ENCODE peak calls at places on chromosomes 12 and 14, in six cellular contexts. P is IMR-90, G is mesenchymal stem cell, O is H9, K is trophoblast cell, R is H1. V is an unnamed sample.
A peak's percentile ranks its signal among the peaks of the same experiment; 100 is the strongest.

GRCh38 chr14:75279739-75280447 is 1.3 kb downstream of the FOS start:
- DNase-seq in P (peak; percentile 27), G (peak; percentile 51), O (peak; percentile 72), K (peak; percentile 51), R (peak; percentile 75), V (no peak)

GRCh38 chr12:85279449-85280137 is 427 bp upstream of the ALX1 start:
- DNase-seq in P (no peak), G (peak; percentile 24), O (peak; percentile 65), K (peak; percentile 1), R (peak; percentile 61), V (peak; percentile 46)

GRCh38 chr14:88437659-88438058 is 52.2 kb downstream of the SPATA7 start:
- DNase-seq in P (no peak), G (no peak), O (no peak), K (no peak), R (no peak), V (no peak)

GRCh38 chr14:67704484-67705089 is 2.9 kb downstream of the RDH12 start:
- DNase-seq in P (peak; percentile 54), G (peak; percentile 62), O (no peak), K (peak; percentile 76), R (no peak), V (peak; percentile 66)

GRCh38 chr14:39762576-39763401 is 330.6 kb upstream of the FBXO33 start:
- DNase-seq in P (no peak), G (peak; percentile 84), O (no peak), K (peak; percentile 93), R (no peak), V (no peak)

GRCh38 chr14:23544511-23545447 is 6.8 kb downstream of the ZFHX2 start:
- DNase-seq in P (no peak), G (no peak), O (peak; percentile 91), K (no peak), R (peak; percentile 81), V (no peak)

GRCh38 chr12:52672321-52672933 is 7.8 kb downstream of the KRT1 start:
- DNase-seq in P (no peak), G (no peak), O (no peak), K (peak; percentile 97), R (no peak), V (no peak)

GRCh38 chr14:98321838-98322237 is 950.2 kb downstream of the BCL11B start:
- DNase-seq in P (no peak), G (no peak), O (no peak), K (no peak), R (no peak), V (no peak)

GRCh38 chr14:64726585-64726890 is 22.3 kb downstream of the PLEKHG3 start:
- DNase-seq in P (peak; percentile 60), G (peak; percentile 63), O (peak; percentile 81), K (peak; percentile 69), R (no peak), V (no peak)

GRCh38 chr12:79512068-79512467 is 178.7 kb downstream of the PAWR start:
- DNase-seq in P (no peak), G (no peak), O (peak; percentile 76), K (peak; percentile 35), R (peak; percentile 78), V (no peak)

GRCh38 chr12:119684730-119685129 is 16.8 kb downstream of the PRKAB1 start:
- DNase-seq in P (no peak), G (no peak), O (no peak), K (no peak), R (no peak), V (no peak)

GRCh38 chr12:119681953-119682352 is 14.0 kb downstream of the PRKAB1 start:
- DNase-seq in P (no peak), G (no peak), O (no peak), K (peak; percentile 3), R (no peak), V (no peak)

GRCh38 chr12:119682635-119683340 is 14.9 kb downstream of the PRKAB1 start:
- DNase-seq in P (no peak), G (no peak), O (no peak), K (peak; percentile 4), R (no peak), V (no peak)

GRCh38 chr12:119683816-119684215 is 15.9 kb downstream of the PRKAB1 start:
- DNase-seq in P (no peak), G (no peak), O (no peak), K (no peak), R (no peak), V (no peak)

GRCh38 chr12:119683413-119683812 is 15.5 kb downstream of the PRKAB1 start:
- DNase-seq in P (peak; percentile 63), G (no peak), O (no peak), K (no peak), R (no peak), V (no peak)
- H4K91ac ChIP-seq in P (no peak overlapping the region), G (no peak overlapping the region), O (no peak overlapping the region), K (no peak overlapping the region), R (no peak overlapping the region), V (no peak overlapping the region)

DNA sequence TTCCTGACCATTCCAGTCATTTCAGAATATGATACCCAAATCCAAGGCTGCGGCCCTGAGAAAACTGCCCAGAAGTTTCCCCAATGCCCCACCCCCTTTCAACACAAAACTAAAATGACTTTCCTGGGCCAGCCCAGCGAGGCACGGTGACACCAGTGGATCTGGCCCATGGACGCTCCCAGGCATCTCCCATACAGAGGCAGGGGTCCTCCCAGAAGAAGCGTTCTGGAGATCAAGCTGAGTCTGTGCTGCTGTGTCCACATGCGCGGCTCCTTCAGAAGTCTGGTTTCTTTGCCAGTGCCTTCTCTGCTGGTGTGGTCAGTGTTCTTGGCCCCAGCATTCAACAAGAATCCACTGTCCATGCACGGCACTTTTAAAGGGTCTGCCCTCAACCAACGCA is 228.2 kb upstream of the SFSWAP start:
- DNase-seq in P (no peak), G (no peak), O (no peak), K (no peak), R (no peak), V (no peak)
- H4K91ac ChIP-seq in P (no peak overlapping the region), G (no peak overlapping the region), O (no peak overlapping the region), K (no peak overlapping the region), R (no peak overlapping the region), V (no peak overlapping the region)

GRCh38 chr12:4393211-4393610 is 13.7 kb upstream of the FGF23 start:
- DNase-seq in P (no peak), G (no peak), O (no peak), K (no peak), R (no peak), V (no peak)
- H4K91ac ChIP-seq in P (no peak overlapping the region), G (no peak overlapping the region), O (no peak overlapping the region), K (no peak overlapping the region), R (no peak overlapping the region), V (no peak overlapping the region)

GRCh38 chr12:126912111-126912510 is 1354.9 kb upstream of the TMEM132C start:
- DNase-seq in P (no peak), G (no peak), O (no peak), K (no peak), R (no peak), V (no peak)
- H4K91ac ChIP-seq in P (no peak overlapping the region), G (no peak overlapping the region), O (no peak overlapping the region), K (no peak overlapping the region), R (no peak overlapping the region), V (no peak overlapping the region)

DNA sequence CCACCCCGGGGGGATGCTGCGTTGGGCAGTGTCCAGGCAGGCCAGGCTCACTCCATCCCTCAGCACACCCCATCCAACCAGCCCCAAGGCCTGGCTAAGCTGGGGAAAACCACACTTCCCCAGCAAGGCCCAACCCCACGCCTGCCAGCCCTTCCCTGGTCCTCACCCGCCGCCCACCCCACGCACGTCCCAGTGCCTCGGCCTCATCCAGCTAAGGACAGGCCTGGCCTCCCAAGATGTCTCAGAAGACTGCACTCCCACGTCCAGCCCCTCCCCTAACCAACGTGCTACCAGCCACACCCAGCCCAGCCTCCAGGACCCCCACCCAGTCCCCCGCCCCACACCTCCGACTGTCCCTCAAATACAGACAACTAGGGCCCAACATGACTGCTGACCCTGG is 9.8 kb downstream of the JAG2 start:
- DNase-seq in P (no peak), G (no peak), O (no peak), K (no peak), R (no peak), V (no peak)
- H4K91ac ChIP-seq in P (no peak overlapping the region), G (no peak overlapping the region), O (no peak overlapping the region), K (no peak overlapping the region), R (no peak overlapping the region), V (no peak overlapping the region)

GRCh38 chr12:131311764-131312163 is 358.1 kb downstream of the ADGRD1 start:
- DNase-seq in P (no peak), G (no peak), O (no peak), K (no peak), R (no peak), V (no peak)
- H4K91ac ChIP-seq in P (no peak overlapping the region), G (no peak overlapping the region), O (no peak overlapping the region), K (no peak overlapping the region), R (no peak overlapping the region), V (no peak overlapping the region)

GRCh38 chr12:76180401-76181277 is 96.2 kb upstream of the NAP1L1 start:
- DNase-seq in P (no peak), G (no peak), O (no peak), K (no peak), R (no peak), V (no peak)

GRCh38 chr12:76186507-76186906 is 102.0 kb upstream of the NAP1L1 start:
- DNase-seq in P (peak; percentile 64), G (no peak), O (no peak), K (peak; percentile 59), R (no peak), V (no peak)

GRCh38 chr12:76178461-76178860 is 94.0 kb upstream of the NAP1L1 start:
- DNase-seq in P (no peak), G (no peak), O (no peak), K (no peak), R (no peak), V (no peak)

GRCh38 chr12:76187177-76187576 is 102.7 kb upstream of the NAP1L1 start:
- DNase-seq in P (no peak), G (no peak), O (no peak), K (no peak), R (no peak), V (no peak)

GRCh38 chr12:76183459-76184186 is 99.1 kb upstream of the NAP1L1 start:
- DNase-seq in P (peak; percentile 99), G (peak; percentile 97), O (no peak), K (peak; percentile 85), R (no peak), V (no peak)
- H4K91ac ChIP-seq in P (peak overlapping the region; percentile 49), G (no peak overlapping the region), O (no peak overlapping the region), K (no peak overlapping the region), R (no peak overlapping the region), V (no peak overlapping the region)

GRCh38 chr12:9697619-9698018 is 28.1 kb downstream of the CLEC2D start:
- DNase-seq in P (no peak), G (no peak), O (no peak), K (no peak), R (no peak), V (no peak)

GRCh38 chr12:9692909-9693308 is 23.4 kb downstream of the CLEC2D start:
- DNase-seq in P (no peak), G (no peak), O (no peak), K (no peak), R (no peak), V (no peak)

GRCh38 chr12:9699269-9699897 is 29.9 kb downstream of the CLEC2D start:
- DNase-seq in P (no peak), G (no peak), O (no peak), K (no peak), R (no peak), V (no peak)

GRCh38 chr12:9699898-9700605 is 30.5 kb downstream of the CLEC2D start:
- DNase-seq in P (peak; percentile 60), G (peak; percentile 16), O (no peak), K (no peak), R (no peak), V (no peak)

GRCh38 chr12:9694220-9694619 is 24.7 kb downstream of the CLEC2D start:
- DNase-seq in P (no peak), G (no peak), O (no peak), K (no peak), R (no peak), V (no peak)
- H4K91ac ChIP-seq in P (no peak overlapping the region), G (no peak overlapping the region), O (no peak overlapping the region), K (no peak overlapping the region), R (no peak overlapping the region), V (no peak overlapping the region)